ENCODE peak calls at places on chromosome 19, in four cellular contexts. A is SK-N-SH, Y is HCT116, G is K562. I is an unnamed sample.

GRCh38 chr19:10079031-10079453 is 7.1 kb upstream of the SHFL start:
- DNase-seq in A (no peak), G (no peak), Y (no peak), I (no peak)

GRCh38 chr19:11418518-11419506 is at the start of gene RGL3:
- DNase-seq in Y (no peak), G (peak; percentile 34), A (peak; percentile 95), I (no peak)

GRCh38 chr19:53057904-53058579 is 13.5 kb downstream of the ERVV-2 start:
- DNase-seq in A (peak; percentile 72), Y (no peak), G (no peak), I (no peak)

GRCh38 chr19:50203281-50204080 is at the start of gene MYH14:
- DNase-seq in Y (peak; percentile 86), G (peak; percentile 95), A (peak; percentile 82), I (no peak)

GRCh38 chr19:6800991-6801396 is 28.5 kb downstream of the VAV1 start:
- DNase-seq in Y (peak; percentile 39), G (no peak), A (no peak), I (no peak)

GRCh38 chr19:40398417-40399056 is 8.6 kb upstream of the HIPK4 start:
- DNase-seq in Y (no peak), G (peak; percentile 93), A (peak; percentile 78), I (no peak)

GRCh38 chr19:52662631-52663030 is 24.5 kb upstream of the ZNF83 start:
- DNase-seq in Y (peak; percentile 33), G (no peak), A (no peak), I (no peak)

GRCh38 chr19:31516756-31517155 is 167.5 kb upstream of the TSHZ3 start:
- DNase-seq in A (no peak), G (no peak), Y (no peak), I (no peak)

GRCh38 chr19:10450853-10451609 is 30.7 kb downstream of the PDE4A start:
- DNase-seq in G (peak; percentile 98), Y (no peak), A (peak; percentile 58), I (peak; percentile 75)

GRCh38 chr19:6740589-6741348 is 1.3 kb downstream of the TRIP10 start:
- DNase-seq in A (peak; percentile 81), G (peak; percentile 42), Y (no peak), I (peak; percentile 46)

GRCh38 chr19:36046443-36047050 is 7.5 kb downstream of the THAP8 start:
- DNase-seq in Y (no peak), A (no peak), G (no peak), I (no peak)

GRCh38 chr19:53867225-53868090 is at the start of gene MYADM:
- DNase-seq in A (peak; percentile 97), Y (peak; percentile 95), G (peak; percentile 98), I (peak; percentile 94)

GRCh38 chr19:50489461-50490011 is 12.9 kb upstream of the GARIN5A start:
- DNase-seq in Y (no peak), A (no peak), G (no peak), I (no peak)

GRCh38 chr19:5085566-5085965 is 116.7 kb downstream of the KDM4B start:
- DNase-seq in A (no peak), G (no peak), Y (no peak), I (no peak)

DNA sequence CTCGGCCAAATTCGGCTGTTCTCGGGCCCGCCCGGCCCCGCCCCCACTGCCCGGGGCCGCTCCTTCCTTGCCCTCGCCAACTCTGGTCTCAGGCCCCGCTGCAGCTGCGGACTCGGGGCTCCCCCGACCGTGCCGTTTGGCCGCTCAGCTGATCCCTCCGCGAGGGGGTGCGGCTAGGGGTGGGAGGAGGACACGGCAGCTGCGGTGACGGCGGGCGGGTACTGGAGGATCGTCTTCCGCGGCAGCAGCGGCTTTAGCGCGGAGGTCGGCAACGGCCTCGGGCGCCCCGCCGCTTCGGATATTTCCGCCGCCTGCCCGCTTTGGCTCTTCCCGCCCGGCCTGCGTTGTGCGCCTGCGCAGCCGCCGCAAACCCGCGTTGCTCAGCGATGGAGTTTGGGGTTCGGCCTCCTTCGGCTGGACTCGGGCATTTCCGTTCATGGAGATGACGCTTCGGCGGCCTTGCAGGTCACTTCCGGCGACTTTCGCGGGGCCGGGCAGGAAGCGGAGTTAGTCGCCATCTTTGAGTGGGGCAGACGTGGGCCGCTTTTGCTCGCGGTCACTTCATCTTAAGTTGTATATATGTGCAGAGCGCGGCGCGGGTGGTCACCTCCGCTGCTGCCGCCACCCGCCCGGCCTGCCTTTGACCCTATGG is 338 bp upstream of the UBE2M start:
- DNase-seq in A (peak; percentile 91), Y (peak; percentile 98), G (peak; percentile 92), I (peak; percentile 98)
- TF ChIP-seq MAX in A (peak; percentile 40), Y (peak; percentile 74), G (no peak), I (peak; percentile 37)

GRCh38 chr19:17305517-17306284 is at the start of gene MRPL34:
- DNase-seq in Y (peak; percentile 99), A (peak; percentile 90), G (peak; percentile 87), I (peak; percentile 99)
- TF ChIP-seq CTCF in Y (peak; percentile 77), A (peak; percentile 77), G (peak; percentile 83), I (peak; percentile 66)

GRCh38 chr19:2240881-2241760 is 4.5 kb downstream of the SF3A2 start:
- DNase-seq in Y (no peak), A (no peak), G (no peak), I (no peak)
- H3K4me3 ChIP-seq in Y (no peak overlapping the region), A (peak overlapping the region; percentile 89), G (peak overlapping the region; percentile 97), I (no peak overlapping the region)

GRCh38 chr19:47471733-47472457 is at the start of gene SLC8A2:
- DNase-seq in Y (peak; percentile 35), A (peak; percentile 99), G (peak; percentile 97), I (peak; percentile 98)
- TF ChIP-seq MAX in Y (no peak), A (no peak), G (peak; percentile 66), I (peak; percentile 83)

GRCh38 chr19:547836-548720 is 4.2 kb downstream of the GZMM start:
- DNase-seq in A (no peak), Y (no peak), G (no peak), I (no peak)
- TF ChIP-seq CTCF in A (no peak), Y (no peak), G (peak; percentile 27), I (no peak)

GRCh38 chr19:55677572-55678028 is 2.6 kb downstream of the EPN1 start:
- DNase-seq in Y (no peak), A (no peak), G (peak; percentile 50), I (peak; percentile 47)
- H3K4me3 ChIP-seq in Y (no peak overlapping the region), A (no peak overlapping the region), G (peak overlapping the region; percentile 83), I (peak overlapping the region; percentile 21)

DNA sequence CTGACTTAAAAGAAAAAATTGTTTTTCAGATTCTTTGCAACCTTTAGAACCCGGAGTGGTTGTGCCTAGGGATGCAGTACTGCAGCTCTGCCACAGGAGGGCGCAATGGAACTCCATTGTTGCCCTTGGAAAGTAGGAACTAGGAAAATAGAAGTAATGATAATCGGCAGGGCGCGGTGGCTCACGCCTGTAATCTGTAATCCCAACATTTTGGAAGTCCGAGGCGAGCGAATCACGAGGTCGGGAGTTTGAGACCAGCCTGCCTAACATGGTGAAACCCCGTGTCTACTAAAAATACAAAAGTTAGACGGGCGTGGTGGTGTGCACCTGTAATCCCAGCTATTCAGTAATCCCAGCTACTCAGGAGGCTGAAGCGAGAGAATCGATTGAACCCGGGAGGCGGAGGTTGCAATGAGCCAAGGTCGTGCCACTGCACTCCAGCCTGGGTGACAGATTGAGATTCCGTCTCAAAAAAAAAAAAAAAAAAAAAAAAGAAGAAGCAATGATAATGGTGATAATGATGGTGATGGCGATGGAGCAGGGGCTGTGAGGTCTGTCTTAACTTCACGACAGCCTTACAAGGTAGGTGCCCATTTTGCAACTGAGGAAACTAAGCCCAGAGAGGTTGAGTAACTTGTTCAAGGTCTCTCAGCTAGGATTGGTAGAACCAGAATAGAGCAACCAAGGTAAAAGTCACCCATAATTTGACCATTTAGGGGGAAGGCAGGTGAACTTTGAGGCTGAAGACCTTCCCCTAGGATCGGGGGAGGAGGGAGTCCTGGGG is 5.5 kb upstream of the ADAMTS10 start:
- DNase-seq in Y (peak; percentile 60), A (peak; percentile 68), G (peak; percentile 72), I (peak; percentile 90)
- TF ChIP-seq MAX in Y (no peak), A (no peak), G (no peak), I (no peak)

GRCh38 chr19:33407140-33407551 is 33.6 kb downstream of the CEBPG start:
- DNase-seq in A (no peak), G (no peak), Y (no peak), I (no peak)
- TF ChIP-seq CTCF in A (no peak), G (no peak), Y (no peak), I (no peak)

I was measured in NB4.